ENCODE peak calls at places on chromosome X, in six cellular contexts. S is activated CD4-positive, alpha-beta T cell treated with anti-CD3 and anti-CD28 coated beads for 24 hours; V is glutamatergic neuron; B is naive thymus-derived CD8-positive, alpha-beta T cell; G is HT1080; D is aorta. O is an unnamed sample.

GRCh38 chrX:153692611-153693156 is 5.0 kb downstream of the SLC6A8 start:
- DNase-seq in S (no peak), V (no peak), B (no peak), G (no peak), D (no peak), O (no peak)

GRCh38 chrX:17020828-17021821 is 74.7 kb downstream of the REPS2 start:
- DNase-seq in S (no peak), V (no peak), B (no peak), G (no peak), D (no peak), O (peak; percentile 32)

GRCh38 chrX:68833448-68833805 is 4.6 kb downstream of the EFNB1 start:
- DNase-seq in S (no peak), V (no peak), B (no peak), G (no peak), D (no peak), O (no peak)

GRCh38 chrX:131747173-131747572 is 203.3 kb downstream of the OR13H1 start:
- DNase-seq in S (no peak), V (no peak), B (no peak), G (no peak), D (peak; percentile 82), O (peak; percentile 30)

GRCh38 chrX:153778684-153779101 is 2.1 kb upstream of the SRPK3 start:
- DNase-seq in S (no peak), V (peak; percentile 6), B (no peak), G (no peak), D (peak; percentile 45), O (no peak)

GRCh38 chrX:11151799-11152591 is 40.9 kb downstream of the HCCS start:
- DNase-seq in S (no peak), V (no peak), B (no peak), G (no peak), D (no peak), O (no peak)

GRCh38 chrX:10106801-10107200 is 50.0 kb upstream of the CLCN4 start:
- DNase-seq in S (no peak), V (no peak), B (peak; percentile 50), G (no peak), D (no peak), O (peak; percentile 87)

GRCh38 chrX:77442728-77443127 is 4.5 kb upstream of the FGF16 start:
- DNase-seq in S (no peak), V (no peak), B (no peak), G (peak; percentile 95), D (no peak), O (no peak)

GRCh38 chrX:104370089-104370488 is 115.4 kb upstream of the ESX1 start:
- DNase-seq in S (no peak), V (no peak), B (no peak), G (peak; percentile 61), D (no peak), O (no peak)

GRCh38 chrX:123188081-123188480 is 4.0 kb downstream of the GRIA3 start:
- DNase-seq in S (no peak), V (no peak), B (no peak), G (no peak), D (no peak), O (no peak)

GRCh38 chrX:44267116-44267515 is 76.4 kb downstream of the EFHC2 start:
- DNase-seq in S (no peak), V (no peak), B (no peak), G (no peak), D (no peak), O (no peak)

GRCh38 chrX:56029691-56030090 is 202.5 kb upstream of the KLF8 start:
- DNase-seq in S (no peak), V (no peak), B (no peak), G (no peak), D (no peak), O (no peak)

GRCh38 chrX:145687707-145688106 is 129.9 kb upstream of the SLITRK2 start:
- DNase-seq in S (no peak), V (no peak), B (no peak), G (no peak), D (no peak), O (no peak)

GRCh38 chrX:20061869-20062254 is 54.8 kb downstream of the MAP7D2 start:
- DNase-seq in S (no peak), V (no peak), B (no peak), G (peak; percentile 30), D (no peak), O (no peak)

GRCh38 chrX:48747415-48748026 is 14.0 kb upstream of the GLOD5 start:
- DNase-seq in S (no peak), V (peak; percentile 39), B (no peak), G (no peak), D (no peak), O (no peak)

GRCh38 chrX:134537179-134537945 is 77.4 kb downstream of the HPRT1 start:
- DNase-seq in S (no peak), V (no peak), B (no peak), G (peak; percentile 90), D (no peak), O (no peak)

GRCh38 chrX:52979568-52979967 is 21.2 kb upstream of the FAM156A start:
- DNase-seq in S (no peak), V (no peak), B (no peak), G (no peak), D (no peak), O (no peak)

GRCh38 chrX:147853701-147854100 is 58.0 kb upstream of the FMR1 start:
- DNase-seq in S (no peak), V (no peak), B (no peak), G (no peak), D (no peak), O (no peak)

GRCh38 chrX:71365356-71365875 is 741 bp upstream of the TAF1 start:
- DNase-seq in S (no peak), V (no peak), B (no peak), G (no peak), D (no peak), O (no peak)

GRCh38 chrX:46588263-46588662 is 14.7 kb downstream of the CHST7 start:
- DNase-seq in S (no peak), V (no peak), B (peak; percentile 5), G (peak; percentile 57), D (peak; percentile 50), O (no peak)

GRCh38 chrX:10922158-10922557 is 189.0 kb upstream of the HCCS start:
- DNase-seq in S (no peak), V (no peak), B (no peak), G (peak; percentile 82), D (no peak), O (no peak)

O was measured in GM12865.